ENCODE peak calls at places on chromosomes 12 and 14, in six cellular contexts. One of them, this sample, is unnamed.

GRCh38 chr12:127389923-127390322 is 877.0 kb upstream of the TMEM132C start:
- DNase-seq in GM12892: no peak
- DNase-seq in K562: no peak
- DNase-seq in GM12878: no peak
- DNase-seq in HepG2: peak
- DNase-seq in H1: peak
- DNase-seq in this sample: no peak

GRCh38 chr14:50823051-50823762 is 7.8 kb downstream of the NIN start:
- DNase-seq in K562: no peak
- DNase-seq in H1: no peak
- DNase-seq in GM12892: no peak
- DNase-seq in GM12878: peak
- DNase-seq in HepG2: no peak
- DNase-seq in this sample: no peak

GRCh38 chr14:93958567-93959238 is 17.7 kb downstream of the ASB2 start:
- DNase-seq in GM12878: no peak
- DNase-seq in GM12892: no peak
- DNase-seq in HepG2: no peak
- DNase-seq in H1: no peak
- DNase-seq in K562: no peak
- DNase-seq in this sample: no peak

GRCh38 chr14:57189070-57189469 is 79.6 kb downstream of the EXOC5 start:
- DNase-seq in H1: no peak
- DNase-seq in GM12892: no peak
- DNase-seq in GM12878: no peak
- DNase-seq in HepG2: peak
- DNase-seq in K562: peak
- DNase-seq in this sample: no peak

GRCh38 chr12:27733052-27733656 is 22.5 kb downstream of the MRPS35 start:
- DNase-seq in GM12878: no peak
- DNase-seq in HepG2: peak
- DNase-seq in GM12892: no peak
- DNase-seq in K562: peak
- DNase-seq in H1: no peak
- DNase-seq in this sample: no peak

GRCh38 chr12:65511134-65511912 is 232.8 kb downstream of the MSRB3 start:
- DNase-seq in HepG2: no peak
- DNase-seq in GM12878: no peak
- DNase-seq in H1: no peak
- DNase-seq in GM12892: no peak
- DNase-seq in K562: no peak
- DNase-seq in this sample: no peak

GRCh38 chr12:93802698-93803097 is 125.5 kb downstream of the CRADD start:
- DNase-seq in K562: no peak
- DNase-seq in H1: no peak
- DNase-seq in GM12878: no peak
- DNase-seq in HepG2: no peak
- DNase-seq in GM12892: no peak
- DNase-seq in this sample: no peak

GRCh38 chr12:117963836-117964235 is 5.0 kb downstream of the KSR2 start:
- DNase-seq in GM12892: no peak
- DNase-seq in H1: no peak
- DNase-seq in HepG2: no peak
- DNase-seq in GM12878: no peak
- DNase-seq in K562: no peak
- DNase-seq in this sample: no peak

GRCh38 chr14:36028218-36028617 is 148.3 kb downstream of the PTCSC3 start:
- DNase-seq in GM12878: no peak
- DNase-seq in HepG2: no peak
- DNase-seq in K562: no peak
- DNase-seq in H1: no peak
- DNase-seq in GM12892: no peak
- DNase-seq in this sample: no peak

GRCh38 chr12:59407799-59408198 is 188.0 kb upstream of the SLC16A7 start:
- DNase-seq in GM12892: no peak
- DNase-seq in HepG2: no peak
- DNase-seq in K562: no peak
- DNase-seq in H1: no peak
- DNase-seq in GM12878: no peak
- DNase-seq in this sample: no peak

GRCh38 chr12:111414711-111415252 is 9.1 kb downstream of the SH2B3 start:
- DNase-seq in K562: no peak
- DNase-seq in GM12878: no peak
- DNase-seq in H1: no peak
- DNase-seq in GM12892: no peak
- DNase-seq in HepG2: no peak
- DNase-seq in this sample: no peak

GRCh38 chr12:111412830-111413441 is 7.2 kb downstream of the SH2B3 start:
- DNase-seq in HepG2: no peak
- DNase-seq in K562: no peak
- DNase-seq in H1: no peak
- DNase-seq in GM12878: no peak
- DNase-seq in GM12892: no peak
- DNase-seq in this sample: no peak

GRCh38 chr12:111411187-111411764 is 5.6 kb downstream of the SH2B3 start:
- DNase-seq in GM12892: no peak
- DNase-seq in HepG2: no peak
- DNase-seq in H1: no peak
- DNase-seq in K562: no peak
- DNase-seq in GM12878: no peak
- DNase-seq in this sample: no peak

GRCh38 chr12:111412007-111412829 is 6.5 kb downstream of the SH2B3 start:
- DNase-seq in K562: no peak
- DNase-seq in H1: no peak
- DNase-seq in HepG2: no peak
- DNase-seq in GM12878: no peak
- DNase-seq in GM12892: no peak
- DNase-seq in this sample: no peak

GRCh38 chr12:111413442-111414086 is 7.8 kb downstream of the SH2B3 start:
- DNase-seq in GM12878: no peak
- DNase-seq in K562: no peak
- DNase-seq in GM12892: no peak
- DNase-seq in HepG2: no peak
- DNase-seq in H1: no peak
- DNase-seq in this sample: no peak
- TF ChIP-seq POLR2A in GM12878: peak
- TF ChIP-seq POLR2A in K562: no peak
- TF ChIP-seq POLR2A in GM12892: no peak
- TF ChIP-seq POLR2A in HepG2: no peak
- TF ChIP-seq POLR2A in H1: no peak
- TF ChIP-seq POLR2A in this sample: no peak

GRCh38 chr12:100267603-100268281 is 765 bp downstream of the SCYL2 start:
- DNase-seq in GM12878: no peak
- DNase-seq in H1: peak
- DNase-seq in HepG2: peak
- DNase-seq in K562: no peak
- DNase-seq in GM12892: no peak
- DNase-seq in this sample: no peak
- TF ChIP-seq TAF1 in GM12878: no peak
- TF ChIP-seq TAF1 in H1: no peak
- TF ChIP-seq TAF1 in HepG2: no peak
- TF ChIP-seq TAF1 in K562: no peak
- TF ChIP-seq TAF1 in GM12892: no peak
- TF ChIP-seq TAF1 in this sample: no peak

GRCh38 chr14:92798811-92799210 is 4.7 kb downstream of the GOLGA5 start:
- DNase-seq in HepG2: no peak
- DNase-seq in H1: no peak
- DNase-seq in GM12878: no peak
- DNase-seq in K562: no peak
- DNase-seq in GM12892: no peak
- DNase-seq in this sample: no peak
- TF ChIP-seq POLR2A in HepG2: no peak
- TF ChIP-seq POLR2A in H1: no peak
- TF ChIP-seq POLR2A in GM12878: no peak
- TF ChIP-seq POLR2A in K562: no peak
- TF ChIP-seq POLR2A in GM12892: no peak
- TF ChIP-seq POLR2A in this sample: no peak

GRCh38 chr12:98456583-98457573 is 58.5 kb upstream of the TMPO start:
- DNase-seq in K562: peak
- DNase-seq in HepG2: no peak
- DNase-seq in GM12892: peak
- DNase-seq in GM12878: no peak
- DNase-seq in H1: peak
- DNase-seq in this sample: peak

GRCh38 chr12:98449601-98450000 is 65.8 kb upstream of the TMPO start:
- DNase-seq in GM12892: no peak
- DNase-seq in H1: no peak
- DNase-seq in K562: no peak
- DNase-seq in GM12878: no peak
- DNase-seq in HepG2: no peak
- DNase-seq in this sample: no peak

GRCh38 chr12:98453492-98453891 is 61.9 kb upstream of the TMPO start:
- DNase-seq in K562: no peak
- DNase-seq in H1: no peak
- DNase-seq in GM12892: no peak
- DNase-seq in HepG2: no peak
- DNase-seq in GM12878: no peak
- DNase-seq in this sample: no peak

DNA sequence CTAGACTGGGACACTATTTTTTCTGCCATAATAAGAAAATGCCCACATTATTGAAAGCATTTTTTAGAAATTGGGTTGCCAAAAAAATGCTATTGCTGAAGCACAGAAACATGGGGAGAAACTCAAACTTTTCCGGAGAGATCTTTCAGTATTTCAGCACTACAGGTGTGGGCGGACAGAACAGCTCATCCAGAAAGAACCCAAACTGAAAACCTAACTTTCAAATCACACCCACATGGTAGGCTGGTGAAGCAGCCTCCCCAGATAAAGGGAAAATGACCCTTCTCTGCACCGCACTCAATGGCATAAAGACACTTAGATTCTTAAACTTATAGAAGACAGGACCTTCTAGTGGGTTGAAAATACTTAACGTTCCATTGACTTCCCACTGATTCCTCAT is 62.3 kb upstream of the TMPO start:
- DNase-seq in GM12892: no peak
- DNase-seq in K562: no peak
- DNase-seq in HepG2: no peak
- DNase-seq in H1: no peak
- DNase-seq in GM12878: no peak
- DNase-seq in this sample: no peak
- TF ChIP-seq TAF1 in GM12892: no peak
- TF ChIP-seq TAF1 in K562: no peak
- TF ChIP-seq TAF1 in HepG2: no peak
- TF ChIP-seq TAF1 in H1: no peak
- TF ChIP-seq TAF1 in GM12878: no peak
- TF ChIP-seq TAF1 in this sample: no peak

DNA sequence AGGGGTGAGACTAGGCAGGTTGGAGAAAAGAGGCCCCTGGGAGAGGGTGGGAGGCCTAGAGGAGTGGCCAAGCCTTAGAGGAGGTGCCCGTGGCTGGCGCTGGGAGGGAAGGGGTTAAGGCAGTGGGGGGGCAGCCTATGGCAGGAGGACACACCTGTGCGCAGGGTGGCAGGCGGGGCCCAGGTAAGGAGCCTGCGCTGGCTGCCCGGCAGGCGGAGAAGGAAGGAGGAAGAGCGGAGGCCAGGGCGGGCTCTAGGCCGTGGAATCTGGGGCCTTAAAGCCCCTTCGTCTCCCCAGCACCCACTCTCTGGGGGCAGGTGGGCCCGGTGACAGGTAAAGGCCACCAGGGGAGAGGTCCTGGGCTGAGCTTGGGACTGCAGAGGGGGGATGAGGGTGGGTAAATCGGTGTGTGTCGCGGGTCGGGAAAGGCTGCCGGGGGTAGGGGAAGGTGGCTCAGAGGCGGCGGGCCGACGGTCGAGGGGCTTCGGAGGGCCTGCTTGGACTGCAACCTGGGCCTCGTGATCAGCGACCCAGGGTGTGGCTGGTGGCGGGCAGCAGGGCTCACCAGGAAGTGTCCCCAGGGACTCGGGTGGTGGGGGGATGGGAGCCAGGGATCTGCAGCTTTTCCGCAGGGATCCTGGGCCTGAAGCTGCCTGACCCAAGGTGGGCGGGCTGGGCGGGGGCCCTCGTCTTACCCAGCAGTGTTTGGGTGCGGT is 7.3 kb downstream of the PHB2 start:
- DNase-seq in GM12892: no peak
- DNase-seq in H1: peak
- DNase-seq in HepG2: no peak
- DNase-seq in K562: no peak
- DNase-seq in GM12878: no peak
- DNase-seq in this sample: no peak
- TF ChIP-seq POLR2A in GM12892: no peak
- TF ChIP-seq POLR2A in H1: peak
- TF ChIP-seq POLR2A in HepG2: no peak
- TF ChIP-seq POLR2A in K562: no peak
- TF ChIP-seq POLR2A in GM12878: no peak
- TF ChIP-seq POLR2A in this sample: no peak

GRCh38 chr12:115305275-115305674 is 621.3 kb upstream of the TBX3 start:
- DNase-seq in H1: no peak
- DNase-seq in GM12878: no peak
- DNase-seq in HepG2: no peak
- DNase-seq in GM12892: no peak
- DNase-seq in K562: no peak
- DNase-seq in this sample: no peak
- TF ChIP-seq TAF1 in H1: no peak
- TF ChIP-seq TAF1 in GM12878: no peak
- TF ChIP-seq TAF1 in HepG2: no peak
- TF ChIP-seq TAF1 in GM12892: no peak
- TF ChIP-seq TAF1 in K562: no peak
- TF ChIP-seq TAF1 in this sample: no peak

This sample was measured in GM12891.